ENCODE peak calls at places on chromosomes 3 and 15, in eight cellular contexts. S is lung, R is GM06990, I is foreskin fibroblast, M is esophagus muscularis mucosa, Z is IMR-90, Q is GM12878, G is hepatocyte. U is an unnamed sample.

GRCh38 chr15:85545757-85546156 is 165.4 kb downstream of the AKAP13 start:
- DNase-seq in S (no peak), R (no peak), I (peak), M (no peak), Z (no peak), Q (no peak), G (no peak), U (no peak)

GRCh38 chr3:123332124-123332641 is 116.7 kb downstream of the ADCY5 start:
- DNase-seq in S (no peak), R (no peak), I (no peak), M (no peak), Z (no peak), Q (no peak), G (no peak), U (no peak)

GRCh38 chr15:101451192-101451799 is 38.2 kb downstream of the PCSK6 start:
- DNase-seq in S (no peak), R (no peak), I (peak), M (no peak), Z (no peak), Q (no peak), G (peak), U (no peak)

GRCh38 chr15:83380682-83381081 is 66.5 kb upstream of the SH3GL3 start:
- DNase-seq in S (no peak), R (peak), I (peak), M (no peak), Z (peak), Q (peak), G (peak), U (no peak)

GRCh38 chr3:177760803-177761202 is 563.5 kb upstream of the TBL1XR1 start:
- DNase-seq in S (no peak), R (no peak), I (no peak), M (no peak), Z (peak), Q (no peak), G (no peak), U (no peak)

GRCh38 chr15:93135997-93136397 is 47.0 kb upstream of the RGMA start:
- DNase-seq in S (no peak), R (no peak), I (no peak), M (no peak), Z (no peak), Q (no peak), G (no peak), U (no peak)

GRCh38 chr3:159928692-159929091 is 59.9 kb upstream of the IL12A start:
- DNase-seq in S (no peak), R (no peak), I (peak), M (peak), Z (peak), Q (no peak), G (no peak), U (peak)

GRCh38 chr3:123789160-123789559 is 95.0 kb downstream of the MYLK start:
- DNase-seq in S (no peak), R (no peak), I (no peak), M (peak), Z (no peak), Q (no peak), G (peak), U (no peak)

GRCh38 chr3:19931180-19931692 is 2.8 kb downstream of the EFHB start:
- DNase-seq in S (no peak), R (peak), I (no peak), M (no peak), Z (no peak), Q (peak), G (no peak), U (no peak)

GRCh38 chr15:75732809-75733451 is 20.3 kb upstream of the CSPG4 start:
- DNase-seq in S (peak), R (peak), I (peak), M (no peak), Z (peak), Q (no peak), G (peak), U (no peak)

GRCh38 chr3:30749230-30749629 is 142.8 kb downstream of the TGFBR2 start:
- DNase-seq in S (no peak), R (no peak), I (peak), M (no peak), Z (no peak), Q (no peak), G (no peak), U (no peak)

GRCh38 chr15:89321521-89322410 is 12.9 kb downstream of the POLG start:
- DNase-seq in S (no peak), R (no peak), I (no peak), M (no peak), Z (no peak), Q (no peak), G (no peak), U (no peak)
- TF ChIP-seq CTCF in S (no peak), R (peak), I (no peak), M (no peak), Z (no peak), Q (no peak), G (no peak), U (no peak)

GRCh38 chr3:45409369-45409768 is 21.0 kb downstream of the LARS2 start:
- DNase-seq in S (no peak), R (no peak), I (no peak), M (no peak), Z (no peak), Q (no peak), G (no peak), U (no peak)
- H3K4me3 ChIP-seq in S (no peak), R (no peak), I (no peak), M (no peak), Z (no peak), Q (no peak), G (no peak), U (no peak)

GRCh38 chr3:13885704-13886010 is 5.8 kb upstream of the WNT7A start:
- DNase-seq in S (no peak), R (no peak), I (no peak), M (peak), Z (no peak), Q (no peak), G (no peak), U (no peak)
- TF ChIP-seq CTCF in S (no peak), R (no peak), I (no peak), M (no peak), Z (no peak), Q (no peak), G (no peak), U (no peak)

DNA sequence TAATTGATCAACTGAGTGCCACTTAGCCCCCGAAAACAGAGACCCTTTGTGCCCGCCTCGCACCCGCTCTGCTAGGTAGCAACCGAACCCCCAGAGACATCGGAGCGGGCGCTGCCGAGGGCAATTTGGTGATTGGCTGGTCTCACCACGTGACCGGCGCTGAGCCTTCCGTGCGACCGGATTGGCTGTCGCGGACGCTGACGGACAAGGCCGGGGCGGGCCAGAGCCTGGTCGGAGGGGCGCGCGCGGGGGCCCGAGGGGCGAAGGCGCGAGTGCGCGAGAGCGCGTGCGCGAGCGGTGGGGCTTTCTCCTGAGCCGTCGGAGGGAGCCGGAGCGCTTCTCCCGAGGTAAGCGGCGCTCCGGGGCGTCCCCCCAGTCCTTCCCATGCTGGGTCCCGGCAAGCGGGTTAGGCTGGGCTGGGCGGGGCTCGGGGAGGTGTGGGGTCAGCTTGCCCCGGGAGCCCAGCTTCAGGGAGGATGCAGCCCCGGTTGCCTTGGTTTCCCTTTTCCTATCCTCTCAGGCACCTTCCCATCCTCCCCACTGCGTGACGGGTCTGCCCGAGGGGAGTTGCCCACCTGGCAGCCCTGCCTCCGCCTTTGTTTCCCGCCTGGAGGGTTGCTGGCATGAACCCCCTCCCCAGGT is at the start of gene TMEM108:
- DNase-seq in S (peak), R (no peak), I (peak), M (no peak), Z (peak), Q (no peak), G (peak), U (no peak)
- H3K4me3 ChIP-seq in S (peak), R (no peak), I (peak), M (peak), Z (peak), Q (no peak), G (peak), U (peak)

GRCh38 chr3:140579260-140579659 is 98.6 kb upstream of the TRIM42 start:
- DNase-seq in S (no peak), R (no peak), I (no peak), M (no peak), Z (no peak), Q (no peak), G (no peak), U (no peak)
- TF ChIP-seq CTCF in S (no peak), R (no peak), I (no peak), M (no peak), Z (no peak), Q (no peak), G (no peak), U (no peak)

GRCh38 chr3:127734181-127734720 is 61.5 kb downstream of the ABTB1 start:
- DNase-seq in S (no peak), R (no peak), I (no peak), M (no peak), Z (no peak), Q (no peak), G (no peak), U (no peak)
- H3K4me3 ChIP-seq in S (no peak), R (peak), I (no peak), M (no peak), Z (no peak), Q (peak), G (no peak), U (no peak)